ENCODE peak calls at places on chromosomes 13 and 19, in five cellular contexts. One of them, this sample, is unnamed.

GRCh38 chr13:101930331-101930730 is 471.5 kb downstream of the FGF14 start:
- DNase-seq in mammary epithelial cell: no peak
- DNase-seq in NCI-H1436: no peak
- DNase-seq in activated T-helper 2 cell treated with anti-CD3 and anti-CD28 coated beads, Interferon-gamma antibody, Interleukin-2, Interleukin-4, amounts not matched to agents 10 μg/mL and 5 μg/mL and 100 μg/mL, durations not matched to agents 14 hours and 24 hours and 36 hours: no peak
- DNase-seq in neural progenitor cell: no peak
- DNase-seq in this sample: no peak

GRCh38 chr13:77599351-77599750 is 63.8 kb downstream of the SCEL start:
- DNase-seq in mammary epithelial cell: no peak
- DNase-seq in NCI-H1436: peak
- DNase-seq in activated T-helper 2 cell treated with anti-CD3 and anti-CD28 coated beads, Interferon-gamma antibody, Interleukin-2, Interleukin-4, amounts not matched to agents 10 μg/mL and 5 μg/mL and 100 μg/mL, durations not matched to agents 14 hours and 24 hours and 36 hours: no peak
- DNase-seq in neural progenitor cell: no peak
- DNase-seq in this sample: no peak

GRCh38 chr19:48499352-48500090 is 12.1 kb downstream of the LMTK3 start:
- DNase-seq in mammary epithelial cell: no peak
- DNase-seq in NCI-H1436: no peak
- DNase-seq in activated T-helper 2 cell treated with anti-CD3 and anti-CD28 coated beads, Interferon-gamma antibody, Interleukin-2, Interleukin-4, amounts not matched to agents 10 μg/mL and 5 μg/mL and 100 μg/mL, durations not matched to agents 14 hours and 24 hours and 36 hours: no peak
- DNase-seq in neural progenitor cell: no peak
- DNase-seq in this sample: no peak

GRCh38 chr19:4208385-4209094 is 20.8 kb upstream of the EBI3 start:
- DNase-seq in mammary epithelial cell: peak
- DNase-seq in NCI-H1436: peak
- DNase-seq in activated T-helper 2 cell treated with anti-CD3 and anti-CD28 coated beads, Interferon-gamma antibody, Interleukin-2, Interleukin-4, amounts not matched to agents 10 μg/mL and 5 μg/mL and 100 μg/mL, durations not matched to agents 14 hours and 24 hours and 36 hours: no peak
- DNase-seq in neural progenitor cell: peak
- DNase-seq in this sample: peak

GRCh38 chr19:541699-542098 is 2.2 kb upstream of the GZMM start:
- DNase-seq in mammary epithelial cell: no peak
- DNase-seq in NCI-H1436: no peak
- DNase-seq in activated T-helper 2 cell treated with anti-CD3 and anti-CD28 coated beads, Interferon-gamma antibody, Interleukin-2, Interleukin-4, amounts not matched to agents 10 μg/mL and 5 μg/mL and 100 μg/mL, durations not matched to agents 14 hours and 24 hours and 36 hours: no peak
- DNase-seq in neural progenitor cell: no peak
- DNase-seq in this sample: no peak

GRCh38 chr19:19410553-19411550 is 5.4 kb downstream of the GATAD2A start:
- DNase-seq in mammary epithelial cell: no peak
- DNase-seq in NCI-H1436: no peak
- DNase-seq in activated T-helper 2 cell treated with anti-CD3 and anti-CD28 coated beads, Interferon-gamma antibody, Interleukin-2, Interleukin-4, amounts not matched to agents 10 μg/mL and 5 μg/mL and 100 μg/mL, durations not matched to agents 14 hours and 24 hours and 36 hours: no peak
- DNase-seq in neural progenitor cell: no peak
- DNase-seq in this sample: no peak

GRCh38 chr19:3250675-3251074 is 26.2 kb downstream of the CELF5 start:
- DNase-seq in mammary epithelial cell: no peak
- DNase-seq in NCI-H1436: no peak
- DNase-seq in activated T-helper 2 cell treated with anti-CD3 and anti-CD28 coated beads, Interferon-gamma antibody, Interleukin-2, Interleukin-4, amounts not matched to agents 10 μg/mL and 5 μg/mL and 100 μg/mL, durations not matched to agents 14 hours and 24 hours and 36 hours: no peak
- DNase-seq in neural progenitor cell: no peak
- DNase-seq in this sample: peak

GRCh38 chr19:677201-677600 is 1.0 kb downstream of the FSTL3 start:
- DNase-seq in mammary epithelial cell: peak
- DNase-seq in NCI-H1436: no peak
- DNase-seq in activated T-helper 2 cell treated with anti-CD3 and anti-CD28 coated beads, Interferon-gamma antibody, Interleukin-2, Interleukin-4, amounts not matched to agents 10 μg/mL and 5 μg/mL and 100 μg/mL, durations not matched to agents 14 hours and 24 hours and 36 hours: no peak
- DNase-seq in neural progenitor cell: no peak
- DNase-seq in this sample: peak

GRCh38 chr13:95237310-95237870 is 63.9 kb downstream of the ABCC4 start:
- DNase-seq in mammary epithelial cell: no peak
- DNase-seq in NCI-H1436: no peak
- DNase-seq in activated T-helper 2 cell treated with anti-CD3 and anti-CD28 coated beads, Interferon-gamma antibody, Interleukin-2, Interleukin-4, amounts not matched to agents 10 μg/mL and 5 μg/mL and 100 μg/mL, durations not matched to agents 14 hours and 24 hours and 36 hours: no peak
- DNase-seq in neural progenitor cell: no peak
- DNase-seq in this sample: no peak

GRCh38 chr19:45547965-45548609 is 36.5 kb downstream of the OPA3 start:
- DNase-seq in mammary epithelial cell: peak
- DNase-seq in NCI-H1436: no peak
- DNase-seq in activated T-helper 2 cell treated with anti-CD3 and anti-CD28 coated beads, Interferon-gamma antibody, Interleukin-2, Interleukin-4, amounts not matched to agents 10 μg/mL and 5 μg/mL and 100 μg/mL, durations not matched to agents 14 hours and 24 hours and 36 hours: no peak
- DNase-seq in neural progenitor cell: no peak
- DNase-seq in this sample: no peak

GRCh38 chr13:83634601-83635000 is 247.7 kb downstream of the SLITRK1 start:
- DNase-seq in mammary epithelial cell: no peak
- DNase-seq in NCI-H1436: no peak
- DNase-seq in activated T-helper 2 cell treated with anti-CD3 and anti-CD28 coated beads, Interferon-gamma antibody, Interleukin-2, Interleukin-4, amounts not matched to agents 10 μg/mL and 5 μg/mL and 100 μg/mL, durations not matched to agents 14 hours and 24 hours and 36 hours: no peak
- DNase-seq in neural progenitor cell: peak
- DNase-seq in this sample: no peak

GRCh38 chr13:44309771-44310767 is 63.6 kb upstream of the SERP2 start:
- DNase-seq in mammary epithelial cell: no peak
- DNase-seq in NCI-H1436: peak
- DNase-seq in activated T-helper 2 cell treated with anti-CD3 and anti-CD28 coated beads, Interferon-gamma antibody, Interleukin-2, Interleukin-4, amounts not matched to agents 10 μg/mL and 5 μg/mL and 100 μg/mL, durations not matched to agents 14 hours and 24 hours and 36 hours: no peak
- DNase-seq in neural progenitor cell: no peak
- DNase-seq in this sample: no peak